ENCODE peak calls at places on chromosomes 13 and 19, in six cellular contexts. Y is activated CD4-positive, alpha-beta memory T cell treated with anti-CD3 and anti-CD28 coated beads, Interleukin-2, amount 10 ng/mL, durations not matched to agents 7 days and 5 days; S is Daoy; D is C1 segment of cervical spinal cord; V is RCC 7860; Q is iPS-NIHi11. F is an unnamed sample.

GRCh38 chr19:49930483-49931011 is 1.2 kb upstream of the NUP62 start:
- DNase-seq in Y (no peak), S (no peak), D (no peak), V (no peak), Q (peak), F (no peak)

GRCh38 chr19:43499042-43499441 is 5.5 kb downstream of the PHLDB3 start:
- DNase-seq in Y (no peak), S (no peak), D (no peak), V (no peak), Q (no peak), F (no peak)

GRCh38 chr13:110525328-110526319 is 35.9 kb downstream of the RAB20 start:
- DNase-seq in Y (no peak), S (no peak), D (no peak), V (no peak), Q (no peak), F (no peak)

GRCh38 chr13:27794075-27794691 is 1.9 kb downstream of the GSX1 start:
- DNase-seq in Y (no peak), S (no peak), D (no peak), V (no peak), Q (no peak), F (no peak)

GRCh38 chr13:113603116-113603710 is 18.7 kb downstream of the TFDP1 start:
- DNase-seq in Y (no peak), S (no peak), D (no peak), V (no peak), Q (no peak), F (no peak)

GRCh38 chr19:39078436-39079200 is 5.5 kb upstream of the ACP7 start:
- DNase-seq in Y (no peak), S (peak), D (peak), V (peak), Q (no peak), F (no peak)

GRCh38 chr19:39335168-39335567 is 675 bp downstream of the GMFG start:
- DNase-seq in Y (peak), S (no peak), D (no peak), V (no peak), Q (no peak), F (no peak)

GRCh38 chr13:95185851-95186250 is 115.4 kb downstream of the ABCC4 start:
- DNase-seq in Y (peak), S (no peak), D (peak), V (no peak), Q (no peak), F (peak)

F was measured in activated naive CD4-positive, alpha-beta T cell treated with Interleukin-2 at 50 U/mL for 16 hours.